ENCODE peak calls at places on chromosome 6, in eight cellular contexts. A is GM23248; R is stimulated activated CD4-positive, alpha-beta T cell treated with anti-CD3 and anti-CD28 coated beads, Interleukin-1b, Interleukin-23, amount 100 ng/mL, for 24 hours; V is H7; S is GM04503; O is right cardiac atrium; L is CD4-positive, alpha-beta T cell; H is GM06990. G is an unnamed sample.

GRCh38 chr6:11381801-11382513 is 149.5 kb upstream of the NEDD9 start:
- DNase-seq in A (no peak), R (peak), V (no peak), S (no peak), O (peak), L (peak), H (peak), G (no peak)

GRCh38 chr6:168134399-168135201 is 55.6 kb upstream of the FRMD1 start:
- DNase-seq in A (no peak), R (no peak), V (peak), S (no peak), O (no peak), L (no peak), H (no peak), G (peak)

GRCh38 chr6:41878961-41879405 is 16.2 kb downstream of the USP49 start:
- DNase-seq in A (peak), R (no peak), V (no peak), S (peak), O (no peak), L (no peak), H (no peak), G (no peak)

GRCh38 chr6:142845624-142846458 is 99.1 kb downstream of the HIVEP2 start:
- DNase-seq in A (peak), R (no peak), V (peak), S (no peak), O (peak), L (peak), H (peak), G (peak)

GRCh38 chr6:138695193-138695592 is 78.4 kb upstream of the CCDC28A start:
- DNase-seq in A (no peak), R (no peak), V (no peak), S (no peak), O (no peak), L (no peak), H (no peak), G (no peak)

GRCh38 chr6:165641672-165642156 is 21.3 kb downstream of the PDE10A start:
- DNase-seq in A (no peak), R (no peak), V (no peak), S (no peak), O (no peak), L (no peak), H (no peak), G (no peak)

GRCh38 chr6:43146709-43147108 is 24.4 kb upstream of the SRF start:
- DNase-seq in A (no peak), R (no peak), V (no peak), S (no peak), O (no peak), L (no peak), H (no peak), G (no peak)

GRCh38 chr6:83872386-83873118 is 13.1 kb downstream of the CYB5R4 start:
- DNase-seq in A (no peak), R (no peak), V (no peak), S (no peak), O (no peak), L (no peak), H (no peak), G (no peak)

GRCh38 chr6:20746805-20747204 is 212.5 kb downstream of the CDKAL1 start:
- DNase-seq in A (no peak), R (no peak), V (no peak), S (no peak), O (no peak), L (no peak), H (no peak), G (no peak)

GRCh38 chr6:127186889-127187288 is 68.4 kb downstream of the RSPO3 start:
- DNase-seq in A (peak), R (peak), V (no peak), S (no peak), O (peak), L (peak), H (peak), G (peak)

GRCh38 chr6:18680842-18681241 is 293.7 kb downstream of the RNF144B start:
- DNase-seq in A (no peak), R (no peak), V (no peak), S (no peak), O (no peak), L (no peak), H (no peak), G (no peak)

GRCh38 chr6:36599791-36600209 is 5.6 kb downstream of the SRSF3 start:
- DNase-seq in A (peak), R (peak), V (peak), S (no peak), O (peak), L (peak), H (no peak), G (no peak)

GRCh38 chr6:157656437-157657005 is 166.5 kb upstream of the SNX9 start:
- DNase-seq in A (peak), R (no peak), V (no peak), S (no peak), O (no peak), L (no peak), H (no peak), G (no peak)

GRCh38 chr6:119129148-119129967 is 50.9 kb upstream of the FAM184A start:
- DNase-seq in A (peak), R (no peak), V (peak), S (no peak), O (no peak), L (no peak), H (no peak), G (peak)

GRCh38 chr6:79607000-79607399 is 24.1 kb upstream of the SH3BGRL2 start:
- DNase-seq in A (no peak), R (no peak), V (no peak), S (no peak), O (no peak), L (no peak), H (no peak), G (no peak)

GRCh38 chr6:163962627-163963117 is 548.2 kb downstream of the QKI start:
- DNase-seq in A (no peak), R (no peak), V (no peak), S (no peak), O (peak), L (no peak), H (no peak), G (no peak)

GRCh38 chr6:133106934-133107333 is 134.2 kb upstream of the EYA4 start:
- DNase-seq in A (no peak), R (no peak), V (no peak), S (no peak), O (no peak), L (no peak), H (no peak), G (no peak)

G was measured in SHP77.